ENCODE peak calls at places on chromosome 10, in ten cellular contexts. R is SK-N-SH; X is dorsolateral prefrontal cortex; J is esophagus squamous epithelium; U is tibial nerve; L is left ventricle myocardium inferior; E is CD8-positive, alpha-beta memory T cell; S is thyroid gland; K is brain microvascular endothelial cell; Z is mesendoderm. G is an unnamed sample.

GRCh38 chr10:72048450-72049124 is 39.8 kb downstream of the SPOCK2 start:
- DNase-seq in R (peak), X (peak), J (peak), U (peak), L (peak), E (peak), S (peak), K (peak), Z (peak), G (peak)

GRCh38 chr10:11245510-11245909 is 227.8 kb downstream of the CELF2 start:
- DNase-seq in R (no peak), X (no peak), J (no peak), U (no peak), L (no peak), E (no peak), S (no peak), K (no peak), Z (no peak), G (no peak)

GRCh38 chr10:124989526-124989925 is 47.6 kb downstream of the ZRANB1 start:
- DNase-seq in R (no peak), X (no peak), J (no peak), U (no peak), L (no peak), E (no peak), S (no peak), K (no peak), Z (no peak), G (no peak)

GRCh38 chr10:30583778-30584415 is 45.7 kb downstream of the LYZL2 start:
- DNase-seq in R (no peak), X (no peak), J (no peak), U (peak), L (peak), E (no peak), S (peak), K (peak), Z (no peak), G (no peak)

GRCh38 chr10:56763090-56763489 is 402.0 kb upstream of the ZWINT start:
- DNase-seq in R (no peak), X (no peak), J (no peak), U (no peak), L (no peak), E (no peak), S (no peak), K (no peak), Z (peak), G (no peak)

GRCh38 chr10:93541402-93542357 is 24.8 kb upstream of the FFAR4 start:
- DNase-seq in R (peak), X (no peak), J (no peak), U (peak), L (peak), E (no peak), S (peak), K (peak), Z (peak), G (peak)

GRCh38 chr10:130400890-130401289 is 264.7 kb downstream of the GLRX3 start:
- DNase-seq in R (no peak), X (no peak), J (no peak), U (no peak), L (no peak), E (no peak), S (no peak), K (no peak), Z (no peak), G (peak)

GRCh38 chr10:124224331-124225028 is 131.1 kb upstream of the CHST15 start:
- DNase-seq in R (no peak), X (no peak), J (no peak), U (no peak), L (no peak), E (no peak), S (no peak), K (peak), Z (no peak), G (no peak)

GRCh38 chr10:49679480-49679893 is at the start of gene C10orf53:
- DNase-seq in R (peak), X (peak), J (no peak), U (no peak), L (peak), E (no peak), S (peak), K (peak), Z (peak), G (peak)

GRCh38 chr10:29517352-29517923 is 117.3 kb downstream of the SVIL start:
- DNase-seq in R (peak), X (no peak), J (no peak), U (peak), L (no peak), E (no peak), S (peak), K (peak), Z (peak), G (peak)

GRCh38 chr10:120485946-120486345 is 28.9 kb downstream of the PLPP4 start:
- DNase-seq in R (no peak), X (no peak), J (no peak), U (no peak), L (no peak), E (no peak), S (no peak), K (no peak), Z (no peak), G (no peak)

GRCh38 chr10:84634636-84635035 is 306.2 kb downstream of the CCSER2 start:
- DNase-seq in R (no peak), X (no peak), J (no peak), U (no peak), L (no peak), E (no peak), S (no peak), K (no peak), Z (no peak), G (no peak)

GRCh38 chr10:69748621-69749020 is 53.1 kb upstream of the COL13A1 start:
- DNase-seq in R (no peak), X (no peak), J (no peak), U (no peak), L (no peak), E (no peak), S (peak), K (no peak), Z (no peak), G (no peak)

GRCh38 chr10:26556756-26557640 is 118.9 kb downstream of the APBB1IP start:
- DNase-seq in R (peak), X (no peak), J (no peak), U (peak), L (no peak), E (no peak), S (peak), K (peak), Z (peak), G (peak)

GRCh38 chr10:79445217-79445707 is at the start of gene ZCCHC24:
- DNase-seq in R (no peak), X (no peak), J (no peak), U (no peak), L (peak), E (no peak), S (peak), K (no peak), Z (peak), G (no peak)

GRCh38 chr10:131961777-131962450 is 19.8 kb downstream of the BNIP3 start:
- DNase-seq in R (peak), X (peak), J (no peak), U (no peak), L (no peak), E (no peak), S (no peak), K (no peak), Z (no peak), G (no peak)

GRCh38 chr10:24363070-24363469 is 154.1 kb downstream of the KIAA1217 start:
- DNase-seq in R (no peak), X (no peak), J (no peak), U (no peak), L (no peak), E (no peak), S (no peak), K (no peak), Z (no peak), G (no peak)

GRCh38 chr10:35562427-35562826 is 42.7 kb upstream of the GJD4 start:
- DNase-seq in R (no peak), X (no peak), J (no peak), U (no peak), L (no peak), E (no peak), S (no peak), K (no peak), Z (no peak), G (no peak)

GRCh38 chr10:693506-693905 is 4.0 kb upstream of the DIP2C start:
- DNase-seq in R (no peak), X (no peak), J (no peak), U (no peak), L (no peak), E (no peak), S (no peak), K (no peak), Z (no peak), G (peak)

GRCh38 chr10:52688906-52689305 is 83.7 kb downstream of the MBL2 start:
- DNase-seq in R (no peak), X (no peak), J (no peak), U (no peak), L (no peak), E (no peak), S (no peak), K (no peak), Z (no peak), G (no peak)

DNA sequence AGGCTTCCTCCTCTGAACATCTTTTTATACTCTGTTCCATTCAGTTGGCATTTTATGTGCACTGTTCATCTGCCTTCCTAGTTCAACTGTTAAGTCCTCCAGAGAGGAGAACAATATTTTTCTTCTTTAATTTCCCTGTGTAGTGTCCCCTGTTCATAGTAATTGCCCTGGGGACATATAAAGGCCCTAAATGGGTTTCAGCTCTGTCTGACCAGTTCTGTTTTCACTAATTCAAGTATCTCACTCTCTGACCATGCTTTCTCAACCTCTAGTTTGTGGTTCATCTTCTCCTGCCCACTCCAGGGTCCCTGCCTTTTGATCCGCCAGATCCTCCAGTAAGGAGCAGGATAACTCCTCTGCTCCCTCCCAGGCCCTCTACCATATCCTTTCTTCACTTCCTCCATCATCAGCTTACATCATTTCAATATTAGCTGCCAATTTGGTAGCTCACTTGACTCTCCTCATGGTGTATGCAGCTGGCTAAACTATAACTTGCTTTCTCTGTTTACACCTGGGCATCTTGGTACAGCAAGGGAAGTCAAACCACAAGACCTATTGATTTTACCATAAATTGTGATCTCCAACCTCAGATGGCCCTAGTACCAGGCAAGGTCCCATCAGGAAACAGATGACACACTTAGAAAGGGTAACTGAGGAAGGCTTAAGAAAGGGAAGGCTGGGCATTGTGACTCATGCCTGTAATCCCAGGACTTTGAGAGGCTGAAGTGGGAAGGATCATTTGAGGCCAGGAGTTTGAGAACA is 17.7 kb upstream of the C10orf67 start:
- DNase-seq in R (no peak), X (no peak), J (no peak), U (no peak), L (no peak), E (no peak), S (no peak), K (no peak), Z (no peak), G (no peak)
- H3K4me3 ChIP-seq in R (no peak), X (no peak), J (no peak), U (no peak), L (no peak), E (peak), S (no peak), K (no peak), Z (no peak), G (no peak)

DNA sequence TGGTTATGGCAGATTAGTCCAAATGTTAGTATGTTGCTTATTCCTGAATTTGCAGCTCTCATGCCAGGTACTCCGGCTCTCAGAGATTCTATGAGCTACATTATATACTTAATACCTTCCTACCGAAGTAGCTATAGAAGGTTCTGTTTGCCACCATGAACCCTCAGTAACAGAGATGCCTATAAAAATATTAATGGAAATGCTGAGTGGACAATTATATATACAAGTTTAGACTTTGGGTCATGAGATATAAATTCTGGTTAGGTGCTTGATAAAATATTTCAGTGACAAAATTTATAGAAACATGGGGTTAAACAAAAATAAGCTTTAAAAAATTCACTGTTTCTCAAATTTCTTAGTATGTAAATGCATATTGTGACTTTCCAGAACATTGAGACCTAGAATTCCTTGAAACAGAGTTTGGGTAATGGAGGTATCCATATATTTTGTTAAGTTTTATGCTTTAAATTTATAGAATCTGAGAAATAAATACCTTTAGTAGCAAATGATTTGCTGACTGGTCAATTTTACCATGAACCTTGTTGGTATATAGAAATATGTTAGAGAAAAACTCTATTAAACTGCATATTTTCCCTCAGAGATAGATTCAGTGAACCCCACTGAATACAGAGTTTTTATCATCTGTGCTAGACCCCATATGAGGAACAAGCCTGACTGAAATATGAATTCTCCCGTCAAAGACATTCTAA is 533.5 kb downstream of the SH2D4B start:
- DNase-seq in R (no peak), X (no peak), J (no peak), U (no peak), L (no peak), E (no peak), S (no peak), K (no peak), Z (no peak), G (no peak)
- H3K4me3 ChIP-seq in R (no peak), X (no peak), J (no peak), U (no peak), L (no peak), E (no peak), S (no peak), K (no peak), Z (no peak), G (no peak)

GRCh38 chr10:102375250-102375649 is 20.3 kb upstream of the NFKB2 start:
- DNase-seq in R (no peak), X (no peak), J (no peak), U (no peak), L (no peak), E (no peak), S (no peak), K (no peak), Z (peak), G (peak)
- H3K4me3 ChIP-seq in R (no peak), X (no peak), J (no peak), U (no peak), L (no peak), E (no peak), S (no peak), K (no peak), Z (no peak), G (no peak)

GRCh38 chr10:7411671-7412481 is 1.0 kb upstream of the SFMBT2 start:
- DNase-seq in R (peak), X (no peak), J (no peak), U (no peak), L (no peak), E (no peak), S (peak), K (no peak), Z (peak), G (peak)
- H3K4me3 ChIP-seq in R (peak), X (peak), J (peak), U (peak), L (peak), E (peak), S (peak), K (no peak), Z (no peak), G (peak)

G was measured in H7.